ENCODE peak calls at places on chromosomes 11 and 22, in four cellular contexts. One of them, this sample, is unnamed.

GRCh38 chr11:10379022-10379421 is 74.1 kb downstream of the ADM start:
- DNase-seq in endothelial cell: peak
- DNase-seq in HFFc6: peak
- DNase-seq in CD8-positive, alpha-beta T cell: no peak
- DNase-seq in this sample: no peak

GRCh38 chr11:67490727-67491065 is 7.9 kb downstream of the AIP start:
- DNase-seq in CD8-positive, alpha-beta T cell: no peak
- DNase-seq in endothelial cell: no peak
- DNase-seq in HFFc6: no peak
- DNase-seq in this sample: no peak

GRCh38 chr11:96102664-96103068 is 178.8 kb upstream of the MTMR2 start:
- DNase-seq in CD8-positive, alpha-beta T cell: no peak
- DNase-seq in HFFc6: peak
- DNase-seq in endothelial cell: no peak
- DNase-seq in this sample: no peak

GRCh38 chr11:9046376-9046775 is 42.6 kb upstream of the NRIP3 start:
- DNase-seq in HFFc6: no peak
- DNase-seq in endothelial cell: no peak
- DNase-seq in CD8-positive, alpha-beta T cell: no peak
- DNase-seq in this sample: no peak

GRCh38 chr11:5369793-5370192 is 13.8 kb upstream of the OR51M1 start:
- DNase-seq in HFFc6: peak
- DNase-seq in endothelial cell: peak
- DNase-seq in CD8-positive, alpha-beta T cell: no peak
- DNase-seq in this sample: no peak

GRCh38 chr11:129852125-129852740 is 36.6 kb downstream of the TMEM45B start:
- DNase-seq in endothelial cell: no peak
- DNase-seq in CD8-positive, alpha-beta T cell: no peak
- DNase-seq in HFFc6: no peak
- DNase-seq in this sample: no peak

GRCh38 chr11:119484741-119485605 is 62.0 kb upstream of the THY1 start:
- DNase-seq in CD8-positive, alpha-beta T cell: no peak
- DNase-seq in endothelial cell: peak
- DNase-seq in HFFc6: no peak
- DNase-seq in this sample: no peak

GRCh38 chr11:21839870-21840269 is 353.0 kb upstream of the ANO5 start:
- DNase-seq in endothelial cell: no peak
- DNase-seq in HFFc6: no peak
- DNase-seq in CD8-positive, alpha-beta T cell: no peak
- DNase-seq in this sample: no peak

GRCh38 chr11:79052539-79052938 is 388.3 kb downstream of the TENM4 start:
- DNase-seq in endothelial cell: peak
- DNase-seq in HFFc6: no peak
- DNase-seq in CD8-positive, alpha-beta T cell: no peak
- DNase-seq in this sample: no peak
- TF ChIP-seq CTCF in endothelial cell: no peak
- TF ChIP-seq CTCF in HFFc6: peak
- TF ChIP-seq CTCF in CD8-positive, alpha-beta T cell: no peak
- TF ChIP-seq CTCF in this sample: no peak

GRCh38 chr11:813440-814096 is 3.8 kb downstream of the RPLP2 start:
- DNase-seq in CD8-positive, alpha-beta T cell: no peak
- DNase-seq in endothelial cell: no peak
- DNase-seq in HFFc6: no peak
- DNase-seq in this sample: no peak

GRCh38 chr11:813037-813436 is 3.3 kb downstream of the RPLP2 start:
- DNase-seq in endothelial cell: no peak
- DNase-seq in CD8-positive, alpha-beta T cell: no peak
- DNase-seq in HFFc6: no peak
- DNase-seq in this sample: no peak

GRCh38 chr11:810040-810567 is 337 bp downstream of the RPLP2 start:
- DNase-seq in HFFc6: no peak
- DNase-seq in CD8-positive, alpha-beta T cell: no peak
- DNase-seq in endothelial cell: no peak
- DNase-seq in this sample: no peak

GRCh38 chr11:812390-812789 is 2.6 kb downstream of the RPLP2 start:
- DNase-seq in HFFc6: no peak
- DNase-seq in CD8-positive, alpha-beta T cell: no peak
- DNase-seq in endothelial cell: no peak
- DNase-seq in this sample: no peak

DNA sequence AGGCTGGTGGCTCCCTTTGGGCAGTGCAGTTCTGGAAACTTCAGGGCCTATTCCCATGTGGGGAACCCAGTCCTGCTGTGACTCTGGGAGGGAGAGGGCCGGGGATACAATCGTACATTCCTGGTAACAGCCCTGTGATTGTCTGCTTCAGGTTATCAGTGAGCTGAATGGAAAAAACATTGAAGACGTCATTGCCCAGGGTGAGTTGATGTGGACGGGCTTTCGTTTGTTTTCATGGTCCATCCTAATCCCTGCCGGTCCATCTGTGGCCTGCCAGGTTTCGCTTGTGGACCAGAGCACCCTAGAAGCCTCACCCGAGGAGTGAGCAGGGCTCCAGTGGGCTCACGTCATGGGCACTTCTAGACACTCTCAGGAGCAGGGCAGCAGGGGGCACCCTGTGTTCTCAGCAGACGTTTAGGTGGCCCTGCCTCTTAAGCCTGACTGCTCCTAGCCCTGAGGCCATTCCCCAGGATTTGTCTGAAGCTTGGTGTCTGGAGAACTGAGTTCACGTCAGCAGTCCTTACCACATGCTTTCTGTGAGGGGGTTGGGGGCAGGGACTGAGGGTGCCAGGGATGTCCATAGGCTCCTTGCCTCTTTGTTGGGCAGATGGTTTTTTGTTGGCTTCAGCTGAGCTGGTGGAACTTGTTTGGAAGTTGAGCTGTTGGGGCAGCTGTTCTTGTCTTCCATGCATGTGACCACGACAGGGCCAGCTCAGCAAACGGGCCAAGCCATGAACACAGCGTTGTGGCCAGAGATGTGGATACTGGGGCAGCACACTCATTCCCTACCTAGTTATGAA is 1.9 kb downstream of the RPLP2 start:
- DNase-seq in HFFc6: no peak
- DNase-seq in endothelial cell: no peak
- DNase-seq in CD8-positive, alpha-beta T cell: no peak
- DNase-seq in this sample: no peak
- TF ChIP-seq CTCF in HFFc6: peak
- TF ChIP-seq CTCF in endothelial cell: no peak
- TF ChIP-seq CTCF in CD8-positive, alpha-beta T cell: no peak
- TF ChIP-seq CTCF in this sample: no peak

GRCh38 chr11:101759771-101760450 is 154.9 kb upstream of the CEP126 start:
- DNase-seq in HFFc6: no peak
- DNase-seq in CD8-positive, alpha-beta T cell: no peak
- DNase-seq in endothelial cell: no peak
- DNase-seq in this sample: no peak
- TF ChIP-seq CTCF in HFFc6: peak
- TF ChIP-seq CTCF in CD8-positive, alpha-beta T cell: no peak
- TF ChIP-seq CTCF in endothelial cell: no peak
- TF ChIP-seq CTCF in this sample: no peak

DNA sequence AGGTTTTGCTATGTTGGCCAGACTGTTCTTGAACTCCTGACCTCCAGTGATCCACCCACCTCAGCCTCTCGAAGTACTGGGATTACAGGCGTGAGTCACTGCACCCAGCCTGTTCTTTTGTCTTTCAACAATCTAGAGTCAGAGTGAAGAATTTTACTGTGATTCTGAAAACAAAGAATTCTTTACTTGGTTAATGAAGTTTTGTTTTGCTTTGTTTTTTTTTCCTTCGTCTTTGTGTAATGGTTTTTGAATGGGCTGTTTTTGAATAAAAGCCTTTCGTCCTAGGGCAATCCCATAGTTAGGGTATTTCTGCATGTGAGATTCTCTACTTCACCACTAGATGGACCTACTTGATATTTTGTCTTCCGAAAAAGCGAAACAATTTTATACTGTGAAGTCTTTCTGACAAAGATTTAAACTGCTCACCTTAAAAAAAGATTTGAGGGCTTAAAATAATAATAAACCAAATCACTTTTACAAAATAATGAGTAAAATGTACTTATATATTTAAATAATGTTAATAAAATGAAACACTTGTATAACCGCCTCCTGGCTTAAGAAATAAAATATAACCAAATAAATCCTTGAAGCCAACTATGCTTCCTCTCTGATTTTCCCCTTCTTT is 43.4 kb upstream of the SC5D start:
- DNase-seq in endothelial cell: no peak
- DNase-seq in CD8-positive, alpha-beta T cell: no peak
- DNase-seq in HFFc6: peak
- DNase-seq in this sample: no peak
- TF ChIP-seq CTCF in endothelial cell: peak
- TF ChIP-seq CTCF in CD8-positive, alpha-beta T cell: peak
- TF ChIP-seq CTCF in HFFc6: peak
- TF ChIP-seq CTCF in this sample: peak

GRCh38 chr11:14308897-14309387 is 50.0 kb downstream of the RRAS2 start:
- DNase-seq in HFFc6: no peak
- DNase-seq in endothelial cell: no peak
- DNase-seq in CD8-positive, alpha-beta T cell: no peak
- DNase-seq in this sample: no peak

GRCh38 chr11:14310696-14311095 is 48.3 kb downstream of the RRAS2 start:
- DNase-seq in endothelial cell: no peak
- DNase-seq in HFFc6: no peak
- DNase-seq in CD8-positive, alpha-beta T cell: no peak
- DNase-seq in this sample: no peak

GRCh38 chr11:14309425-14310192 is 49.4 kb downstream of the RRAS2 start:
- DNase-seq in CD8-positive, alpha-beta T cell: no peak
- DNase-seq in HFFc6: no peak
- DNase-seq in endothelial cell: no peak
- DNase-seq in this sample: no peak

GRCh38 chr11:14306481-14306880 is 52.5 kb downstream of the RRAS2 start:
- DNase-seq in HFFc6: no peak
- DNase-seq in CD8-positive, alpha-beta T cell: no peak
- DNase-seq in endothelial cell: no peak
- DNase-seq in this sample: no peak

DNA sequence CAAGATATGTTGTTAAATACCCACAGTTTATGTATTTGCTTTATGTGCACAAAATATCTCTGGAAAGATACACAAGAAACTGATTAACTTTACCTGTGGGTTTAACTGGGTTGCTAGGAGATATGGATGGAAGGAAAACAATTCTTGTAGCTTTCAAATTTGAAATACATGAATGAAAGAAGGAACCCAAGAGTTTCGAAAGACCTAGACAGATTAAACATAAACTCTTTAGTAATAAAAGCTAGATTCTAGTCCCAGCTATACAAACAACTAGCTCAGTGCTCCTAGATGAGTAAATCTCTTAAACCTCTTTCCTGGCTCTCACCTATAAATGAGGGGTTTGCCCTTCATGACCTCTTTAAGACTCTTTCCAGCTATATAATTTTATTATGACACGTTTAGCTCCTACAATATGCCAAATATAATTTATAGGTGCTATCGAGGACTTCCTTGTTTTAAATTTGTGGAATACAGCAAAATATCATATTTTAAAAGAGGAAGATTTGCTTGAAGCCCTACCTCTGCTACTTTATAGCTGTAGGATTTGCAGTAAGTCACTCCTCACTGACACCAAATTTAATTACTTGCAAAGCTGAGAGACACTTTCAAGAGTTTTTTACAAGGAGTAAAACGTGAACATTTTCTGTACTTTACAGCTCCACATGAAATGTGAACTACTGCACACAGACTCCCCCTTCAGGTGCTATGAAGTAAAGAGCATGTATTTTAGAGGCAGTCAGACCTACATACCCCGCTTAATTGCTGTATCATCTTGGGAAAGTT is 50.7 kb downstream of the RRAS2 start:
- DNase-seq in endothelial cell: no peak
- DNase-seq in CD8-positive, alpha-beta T cell: no peak
- DNase-seq in HFFc6: peak
- DNase-seq in this sample: no peak
- TF ChIP-seq CTCF in endothelial cell: peak
- TF ChIP-seq CTCF in CD8-positive, alpha-beta T cell: peak
- TF ChIP-seq CTCF in HFFc6: peak
- TF ChIP-seq CTCF in this sample: peak

DNA sequence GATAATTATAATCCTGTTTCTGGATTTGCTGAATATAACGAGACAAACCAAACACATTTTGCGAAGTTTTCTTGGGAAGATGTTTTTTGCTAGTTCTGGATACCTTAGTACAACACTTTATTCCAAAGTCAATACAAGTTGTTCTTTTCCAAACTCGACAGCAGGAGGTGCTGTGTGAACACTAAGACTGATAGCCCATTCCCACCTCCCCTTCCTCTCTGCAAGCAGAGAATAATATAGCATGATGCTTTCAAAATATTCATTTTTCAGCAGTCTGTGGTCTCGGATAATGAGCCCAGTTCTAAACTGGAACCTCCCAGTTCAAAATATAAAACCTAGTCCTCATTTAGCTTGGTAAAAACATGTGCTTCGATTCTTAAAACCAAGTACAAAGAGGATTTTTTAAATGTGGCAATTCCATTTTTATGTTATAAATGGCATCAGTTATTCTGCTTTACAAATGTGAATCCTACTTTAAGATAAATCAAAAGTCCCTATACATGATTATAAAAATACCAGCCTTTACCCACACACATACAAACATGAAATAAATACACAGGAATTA is 129.1 kb downstream of the DCDC1 start:
- DNase-seq in HFFc6: no peak
- DNase-seq in CD8-positive, alpha-beta T cell: peak
- DNase-seq in endothelial cell: peak
- DNase-seq in this sample: no peak
- TF ChIP-seq CTCF in HFFc6: peak
- TF ChIP-seq CTCF in CD8-positive, alpha-beta T cell: peak
- TF ChIP-seq CTCF in endothelial cell: peak
- TF ChIP-seq CTCF in this sample: peak

GRCh38 chr11:40125054-40125453 is 1334.4 kb downstream of the LRRC4C start:
- DNase-seq in endothelial cell: no peak
- DNase-seq in CD8-positive, alpha-beta T cell: no peak
- DNase-seq in HFFc6: no peak
- DNase-seq in this sample: no peak
- TF ChIP-seq CTCF in endothelial cell: no peak
- TF ChIP-seq CTCF in CD8-positive, alpha-beta T cell: no peak
- TF ChIP-seq CTCF in HFFc6: no peak
- TF ChIP-seq CTCF in this sample: no peak

GRCh38 chr11:1810761-1811160 is 24.0 kb upstream of the SYT8 start:
- DNase-seq in HFFc6: no peak
- DNase-seq in CD8-positive, alpha-beta T cell: no peak
- DNase-seq in endothelial cell: no peak
- DNase-seq in this sample: no peak

GRCh38 chr11:1803246-1803645 is 31.5 kb upstream of the SYT8 start:
- DNase-seq in endothelial cell: no peak
- DNase-seq in HFFc6: no peak
- DNase-seq in CD8-positive, alpha-beta T cell: no peak
- DNase-seq in this sample: no peak

GRCh38 chr11:1805525-1805924 is 29.3 kb upstream of the SYT8 start:
- DNase-seq in CD8-positive, alpha-beta T cell: no peak
- DNase-seq in HFFc6: no peak
- DNase-seq in endothelial cell: no peak
- DNase-seq in this sample: no peak

GRCh38 chr11:1812274-1812673 is 22.5 kb upstream of the SYT8 start:
- DNase-seq in HFFc6: no peak
- DNase-seq in CD8-positive, alpha-beta T cell: no peak
- DNase-seq in endothelial cell: no peak
- DNase-seq in this sample: no peak

GRCh38 chr11:1807628-1807995 is 27.2 kb upstream of the SYT8 start:
- DNase-seq in CD8-positive, alpha-beta T cell: no peak
- DNase-seq in endothelial cell: no peak
- DNase-seq in HFFc6: no peak
- DNase-seq in this sample: no peak
- TF ChIP-seq CTCF in CD8-positive, alpha-beta T cell: no peak
- TF ChIP-seq CTCF in endothelial cell: no peak
- TF ChIP-seq CTCF in HFFc6: peak
- TF ChIP-seq CTCF in this sample: peak

GRCh38 chr22:19631899-19632670 is 82.2 kb upstream of the SEPTIN5 start:
- DNase-seq in CD8-positive, alpha-beta T cell: no peak
- DNase-seq in endothelial cell: peak
- DNase-seq in HFFc6: peak
- DNase-seq in this sample: no peak
- TF ChIP-seq CTCF in CD8-positive, alpha-beta T cell: no peak
- TF ChIP-seq CTCF in endothelial cell: peak
- TF ChIP-seq CTCF in HFFc6: peak
- TF ChIP-seq CTCF in this sample: peak

This sample was measured in mesothelial cell of epicardium.